ENCODE peak calls at places on chromosomes 13 and 19, in five cellular contexts. One of them, this sample, is unnamed.

GRCh38 chr13:40170091-40170490 is 496.4 kb downstream of the FOXO1 start:
- DNase-seq in heart right ventricle: no peak
- DNase-seq in RWPE1: no peak
- DNase-seq in AG09319: no peak
- DNase-seq in HFF-Myc: no peak
- DNase-seq in this sample: no peak

GRCh38 chr13:55410398-55411330 is 1730.1 kb upstream of the PRR20A start:
- DNase-seq in heart right ventricle: no peak
- DNase-seq in RWPE1: no peak
- DNase-seq in AG09319: no peak
- DNase-seq in HFF-Myc: no peak
- DNase-seq in this sample: no peak

GRCh38 chr19:7415163-7415856 is 66.6 kb downstream of the ARHGEF18 start:
- DNase-seq in heart right ventricle: no peak
- DNase-seq in RWPE1: no peak
- DNase-seq in AG09319: peak
- DNase-seq in HFF-Myc: no peak
- DNase-seq in this sample: no peak

GRCh38 chr13:83905641-83906040 is 23.4 kb upstream of the SLITRK1 start:
- DNase-seq in heart right ventricle: no peak
- DNase-seq in RWPE1: no peak
- DNase-seq in AG09319: no peak
- DNase-seq in HFF-Myc: no peak
- DNase-seq in this sample: no peak

GRCh38 chr19:1611353-1611752 is 6.1 kb upstream of the UQCR11 start:
- DNase-seq in heart right ventricle: no peak
- DNase-seq in RWPE1: no peak
- DNase-seq in AG09319: no peak
- DNase-seq in HFF-Myc: no peak
- DNase-seq in this sample: no peak

GRCh38 chr13:42078113-42078769 is 29.8 kb downstream of the DGKH start:
- DNase-seq in heart right ventricle: no peak
- DNase-seq in RWPE1: no peak
- DNase-seq in AG09319: no peak
- DNase-seq in HFF-Myc: peak
- DNase-seq in this sample: no peak

GRCh38 chr19:6813659-6814058 is 41.2 kb downstream of the VAV1 start:
- DNase-seq in heart right ventricle: no peak
- DNase-seq in RWPE1: no peak
- DNase-seq in AG09319: no peak
- DNase-seq in HFF-Myc: no peak
- DNase-seq in this sample: no peak

GRCh38 chr19:6551607-6552450 is 21.0 kb downstream of the TNFSF9 start:
- DNase-seq in heart right ventricle: peak
- DNase-seq in RWPE1: no peak
- DNase-seq in AG09319: no peak
- DNase-seq in HFF-Myc: no peak
- DNase-seq in this sample: no peak

GRCh38 chr13:61040180-61040579 is 375.5 kb downstream of the PCDH20 start:
- DNase-seq in heart right ventricle: no peak
- DNase-seq in RWPE1: no peak
- DNase-seq in AG09319: no peak
- DNase-seq in HFF-Myc: no peak
- DNase-seq in this sample: no peak

GRCh38 chr13:112699318-112699918 is 9.6 kb downstream of the ATP11A start:
- DNase-seq in heart right ventricle: no peak
- DNase-seq in RWPE1: no peak
- DNase-seq in AG09319: no peak
- DNase-seq in HFF-Myc: no peak
- DNase-seq in this sample: no peak

GRCh38 chr13:22915442-22916082 is 265.2 kb upstream of the SGCG start:
- DNase-seq in heart right ventricle: peak
- DNase-seq in RWPE1: peak
- DNase-seq in AG09319: no peak
- DNase-seq in HFF-Myc: no peak
- DNase-seq in this sample: no peak

GRCh38 chr13:101346942-101347728 is 69.2 kb downstream of the NALCN start:
- DNase-seq in heart right ventricle: no peak
- DNase-seq in RWPE1: no peak
- DNase-seq in AG09319: no peak
- DNase-seq in HFF-Myc: no peak
- DNase-seq in this sample: no peak

GRCh38 chr19:54554006-54554405 is 19.6 kb upstream of the LILRA2 start:
- DNase-seq in heart right ventricle: no peak
- DNase-seq in RWPE1: no peak
- DNase-seq in AG09319: no peak
- DNase-seq in HFF-Myc: no peak
- DNase-seq in this sample: no peak

GRCh38 chr19:19372656-19373416 is 32.6 kb upstream of the GATAD2A start:
- DNase-seq in heart right ventricle: peak
- DNase-seq in RWPE1: peak
- DNase-seq in AG09319: no peak
- DNase-seq in HFF-Myc: no peak
- DNase-seq in this sample: peak

GRCh38 chr19:29260477-29261317 is 47.7 kb upstream of the UQCRFS1 start:
- DNase-seq in heart right ventricle: no peak
- DNase-seq in RWPE1: no peak
- DNase-seq in AG09319: no peak
- DNase-seq in HFF-Myc: no peak
- DNase-seq in this sample: no peak

GRCh38 chr19:15437355-15438123 is 12.2 kb downstream of the WIZ start:
- DNase-seq in heart right ventricle: no peak
- DNase-seq in RWPE1: no peak
- DNase-seq in AG09319: no peak
- DNase-seq in HFF-Myc: no peak
- DNase-seq in this sample: no peak
- TF ChIP-seq CTCF in heart right ventricle: no peak
- TF ChIP-seq CTCF in RWPE1: no peak
- TF ChIP-seq CTCF in AG09319: peak
- TF ChIP-seq CTCF in HFF-Myc: no peak
- TF ChIP-seq CTCF in this sample: no peak

GRCh38 chr13:91664036-91664435 is 265.6 kb downstream of the GPC5 start:
- DNase-seq in heart right ventricle: no peak
- DNase-seq in RWPE1: peak
- DNase-seq in AG09319: no peak
- DNase-seq in HFF-Myc: no peak
- DNase-seq in this sample: no peak

GRCh38 chr13:91667486-91667885 is 269.1 kb downstream of the GPC5 start:
- DNase-seq in heart right ventricle: no peak
- DNase-seq in RWPE1: no peak
- DNase-seq in AG09319: no peak
- DNase-seq in HFF-Myc: no peak
- DNase-seq in this sample: no peak

GRCh38 chr13:91668844-91669495 is 270.5 kb downstream of the GPC5 start:
- DNase-seq in heart right ventricle: no peak
- DNase-seq in RWPE1: no peak
- DNase-seq in AG09319: no peak
- DNase-seq in HFF-Myc: no peak
- DNase-seq in this sample: no peak
- TF ChIP-seq CTCF in heart right ventricle: no peak
- TF ChIP-seq CTCF in RWPE1: no peak
- TF ChIP-seq CTCF in AG09319: no peak
- TF ChIP-seq CTCF in HFF-Myc: no peak
- TF ChIP-seq CTCF in this sample: no peak

DNA sequence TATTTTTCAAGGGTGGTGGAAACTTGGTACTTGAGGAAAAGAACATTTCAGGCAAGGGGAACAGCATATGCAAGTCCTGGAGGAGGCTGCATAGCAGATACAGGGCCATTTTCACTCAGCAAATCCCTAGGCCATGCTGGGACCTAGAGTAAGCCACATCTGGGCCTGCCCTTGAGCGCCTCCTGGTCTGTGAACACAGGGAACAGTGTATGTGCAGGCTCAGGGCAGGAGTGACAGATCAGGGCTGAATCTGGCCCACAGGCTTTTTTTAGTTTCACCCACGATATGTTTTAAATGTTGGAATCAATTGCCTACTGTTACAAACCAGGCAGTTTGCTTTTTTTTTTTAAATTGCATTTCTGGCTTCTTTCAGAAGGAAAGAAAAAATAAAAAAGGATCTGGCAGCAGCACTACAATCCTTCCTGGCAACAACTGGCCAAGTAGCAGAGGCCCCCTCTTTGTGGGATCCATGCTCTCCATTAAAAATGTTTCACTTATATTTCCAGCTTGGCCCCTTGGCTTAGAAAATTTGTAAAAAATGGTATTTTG is 1.4 kb upstream of the TMEM145 start:
- DNase-seq in heart right ventricle: no peak
- DNase-seq in RWPE1: no peak
- DNase-seq in AG09319: no peak
- DNase-seq in HFF-Myc: no peak
- DNase-seq in this sample: no peak
- TF ChIP-seq CTCF in heart right ventricle: no peak
- TF ChIP-seq CTCF in RWPE1: no peak
- TF ChIP-seq CTCF in AG09319: no peak
- TF ChIP-seq CTCF in HFF-Myc: no peak
- TF ChIP-seq CTCF in this sample: no peak

DNA sequence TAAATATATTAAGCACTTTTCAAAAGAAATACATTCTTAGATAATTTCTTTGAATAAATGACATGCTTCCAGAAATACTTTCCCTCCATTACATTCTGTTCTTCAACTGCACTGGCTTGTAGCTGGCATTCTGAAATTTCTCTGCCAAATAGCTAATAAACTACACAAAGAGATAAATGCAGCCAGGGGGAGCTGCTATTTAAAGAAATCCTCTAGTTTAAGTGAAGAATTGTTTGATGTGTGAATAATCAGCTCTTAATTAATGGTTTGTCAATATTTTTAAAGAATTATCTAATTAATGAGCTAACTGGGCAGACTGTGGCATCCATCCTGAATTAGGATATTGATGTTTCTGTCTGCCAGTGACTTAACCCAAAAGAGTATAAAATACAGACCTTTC is 30.7 kb downstream of the SLC7A1 start:
- DNase-seq in heart right ventricle: no peak
- DNase-seq in RWPE1: no peak
- DNase-seq in AG09319: no peak
- DNase-seq in HFF-Myc: no peak
- DNase-seq in this sample: no peak
- TF ChIP-seq CTCF in heart right ventricle: no peak
- TF ChIP-seq CTCF in RWPE1: no peak
- TF ChIP-seq CTCF in AG09319: peak
- TF ChIP-seq CTCF in HFF-Myc: no peak
- TF ChIP-seq CTCF in this sample: no peak